ENCODE peak calls at places on chromosome 18, in ten cellular contexts. T, Y, R, Q, L, U, M, Z, C and V are unnamed samples.

GRCh38 chr18:65753520-65753919 is 2.7 kb downstream of the CDH7 start:
- DNase-seq in T (peak), Y (no peak), R (no peak), Q (peak), L (no peak), U (no peak), M (peak), Z (no peak), C (no peak), V (no peak)

GRCh38 chr18:77145364-77145901 is 12.8 kb upstream of the MBP start:
- DNase-seq in T (no peak), Y (no peak), R (peak), Q (no peak), L (no peak), U (no peak), M (no peak), Z (no peak), C (no peak), V (no peak)

GRCh38 chr18:7116001-7116831 is 1.4 kb downstream of the LAMA1 start:
- DNase-seq in T (peak), Y (no peak), R (peak), Q (peak), L (no peak), U (no peak), M (no peak), Z (no peak), C (no peak), V (no peak)

GRCh38 chr18:50753311-50753710 is 66.5 kb downstream of the MRO start:
- DNase-seq in T (no peak), Y (no peak), R (peak), Q (no peak), L (no peak), U (no peak), M (no peak), Z (no peak), C (no peak), V (no peak)

GRCh38 chr18:10767658-10768057 is 241.8 kb downstream of the NAPG start:
- DNase-seq in T (no peak), Y (no peak), R (no peak), Q (no peak), L (no peak), U (no peak), M (no peak), Z (no peak), C (no peak), V (no peak)

GRCh38 chr18:70365361-70365760 is 76.5 kb downstream of the SOCS6 start:
- DNase-seq in T (no peak), Y (no peak), R (no peak), Q (no peak), L (no peak), U (no peak), M (no peak), Z (no peak), C (no peak), V (no peak)

GRCh38 chr18:47932603-47933002 is 2.1 kb upstream of the SMAD2 start:
- DNase-seq in T (no peak), Y (no peak), R (no peak), Q (no peak), L (no peak), U (no peak), M (no peak), Z (no peak), C (no peak), V (no peak)

GRCh38 chr18:79754022-79754761 is 43.5 kb upstream of the KCNG2 start:
- DNase-seq in T (no peak), Y (no peak), R (no peak), Q (no peak), L (no peak), U (no peak), M (no peak), Z (no peak), C (no peak), V (no peak)

GRCh38 chr18:11308499-11308898 is 159.1 kb upstream of the PIEZO2 start:
- DNase-seq in T (peak), Y (no peak), R (no peak), Q (no peak), L (no peak), U (no peak), M (no peak), Z (no peak), C (no peak), V (no peak)

GRCh38 chr18:11587846-11588245 is 21.6 kb upstream of the SLC35G4 start:
- DNase-seq in T (no peak), Y (no peak), R (no peak), Q (no peak), L (no peak), U (no peak), M (peak), Z (no peak), C (no peak), V (no peak)

GRCh38 chr18:79502785-79503184 is 107.1 kb downstream of the NFATC1 start:
- DNase-seq in T (no peak), Y (no peak), R (peak), Q (no peak), L (no peak), U (no peak), M (no peak), Z (peak), C (no peak), V (no peak)

GRCh38 chr18:9971313-9971920 is 57.6 kb downstream of the VAPA start:
- DNase-seq in T (peak), Y (no peak), R (no peak), Q (peak), L (peak), U (no peak), M (peak), Z (peak), C (peak), V (peak)

GRCh38 chr18:14908541-14908940 is 160.6 kb downstream of the ANKRD30B start:
- DNase-seq in T (no peak), Y (no peak), R (no peak), Q (no peak), L (no peak), U (no peak), M (no peak), Z (no peak), C (no peak), V (no peak)

GRCh38 chr18:22704627-22704918 is 228.6 kb upstream of the RBBP8 start:
- DNase-seq in T (no peak), Y (no peak), R (no peak), Q (no peak), L (no peak), U (no peak), M (no peak), Z (no peak), C (no peak), V (no peak)

GRCh38 chr18:12074734-12075133 is 18.9 kb upstream of the ANKRD62 start:
- DNase-seq in T (peak), Y (no peak), R (no peak), Q (no peak), L (no peak), U (no peak), M (no peak), Z (no peak), C (no peak), V (no peak)

GRCh38 chr18:48931680-48932461 is 18.9 kb downstream of the SMAD7 start:
- DNase-seq in T (no peak), Y (no peak), R (no peak), Q (no peak), L (no peak), U (no peak), M (peak), Z (no peak), C (no peak), V (no peak)

GRCh38 chr18:11857177-11857887 is 6.1 kb downstream of the CHMP1B start:
- DNase-seq in T (peak), Y (peak), R (peak), Q (no peak), L (peak), U (peak), M (no peak), Z (peak), C (peak), V (no peak)

GRCh38 chr18:77210249-77210648 is 39.4 kb upstream of the GALR1 start:
- DNase-seq in T (no peak), Y (no peak), R (no peak), Q (no peak), L (no peak), U (no peak), M (no peak), Z (no peak), C (no peak), V (no peak)

DNA sequence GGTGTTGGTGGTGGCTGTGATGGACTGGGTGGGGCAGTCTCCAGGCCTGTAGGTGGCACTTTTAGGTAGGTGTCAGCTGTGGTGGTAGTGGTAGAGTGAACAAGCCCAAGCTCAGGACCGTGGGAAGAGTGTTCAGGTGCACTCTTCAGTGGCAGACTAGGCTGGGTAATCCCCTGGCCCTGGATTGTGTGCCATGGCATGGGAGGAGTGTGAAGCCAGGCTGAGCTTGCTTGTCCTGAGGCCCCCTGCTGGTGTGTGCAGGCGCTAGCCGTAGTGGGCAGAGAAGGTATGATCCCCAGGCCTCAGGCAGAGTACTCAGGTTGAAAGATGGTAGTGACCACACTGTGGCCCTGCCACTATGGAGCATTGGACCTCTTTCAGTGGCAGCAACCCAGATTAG is 850.3 kb downstream of the DSC3 start:
- DNase-seq in T (no peak), Y (no peak), R (no peak), Q (no peak), L (no peak), U (no peak), M (no peak), Z (no peak), C (no peak), V (no peak)
- TF ChIP-seq CTCF in T (no peak), Y (no peak), R (no peak), Q (no peak), L (no peak), U (no peak), M (no peak), Z (no peak), C (no peak), V (no peak)

GRCh38 chr18:63520053-63520452 is 22.1 kb upstream of the SERPINB12 start:
- DNase-seq in T (no peak), Y (no peak), R (no peak), Q (no peak), L (no peak), U (no peak), M (no peak), Z (no peak), C (no peak), V (no peak)

GRCh38 chr18:63518178-63519012 is 23.8 kb upstream of the SERPINB12 start:
- DNase-seq in T (peak), Y (no peak), R (no peak), Q (peak), L (peak), U (no peak), M (peak), Z (peak), C (peak), V (peak)

GRCh38 chr18:63528863-63529492 is 13.2 kb upstream of the SERPINB12 start:
- DNase-seq in T (no peak), Y (no peak), R (no peak), Q (no peak), L (no peak), U (no peak), M (no peak), Z (no peak), C (no peak), V (no peak)

GRCh38 chr18:63523660-63524059 is 18.5 kb upstream of the SERPINB12 start:
- DNase-seq in T (peak), Y (no peak), R (no peak), Q (no peak), L (no peak), U (no peak), M (no peak), Z (peak), C (no peak), V (no peak)
- TF ChIP-seq CTCF in T (peak), Y (no peak), R (no peak), Q (no peak), L (peak), U (no peak), M (no peak), Z (peak), C (no peak), V (no peak)

GRCh38 chr18:36424741-36425142 is 127.2 kb downstream of the FHOD3 start:
- DNase-seq in T (no peak), Y (no peak), R (no peak), Q (no peak), L (peak), U (no peak), M (no peak), Z (no peak), C (no peak), V (no peak)
- TF ChIP-seq CTCF in T (no peak), Y (no peak), R (no peak), Q (peak), L (no peak), U (no peak), M (no peak), Z (no peak), C (no peak), V (no peak)

GRCh38 chr18:62447652-62448051 is 75.2 kb upstream of the ZCCHC2 start:
- DNase-seq in T (no peak), Y (no peak), R (peak), Q (no peak), L (no peak), U (no peak), M (no peak), Z (no peak), C (no peak), V (no peak)
- TF ChIP-seq CTCF in T (no peak), Y (no peak), R (no peak), Q (no peak), L (no peak), U (no peak), M (no peak), Z (no peak), C (no peak), V (no peak)

GRCh38 chr18:57909620-57910019 is 106.5 kb upstream of the ATP8B1 start:
- DNase-seq in T (peak), Y (no peak), R (no peak), Q (no peak), L (no peak), U (no peak), M (no peak), Z (no peak), C (peak), V (no peak)

GRCh38 chr18:57910817-57911216 is 107.7 kb upstream of the ATP8B1 start:
- DNase-seq in T (no peak), Y (no peak), R (no peak), Q (peak), L (no peak), U (no peak), M (no peak), Z (no peak), C (no peak), V (no peak)

GRCh38 chr18:57908092-57908491 is 105.0 kb upstream of the ATP8B1 start:
- DNase-seq in T (no peak), Y (no peak), R (no peak), Q (no peak), L (no peak), U (no peak), M (no peak), Z (no peak), C (no peak), V (no peak)

GRCh38 chr18:57910134-57910533 is 107.0 kb upstream of the ATP8B1 start:
- DNase-seq in T (no peak), Y (no peak), R (no peak), Q (no peak), L (no peak), U (no peak), M (no peak), Z (no peak), C (no peak), V (no peak)

GRCh38 chr18:57906852-57907251 is 103.7 kb upstream of the ATP8B1 start:
- DNase-seq in T (no peak), Y (no peak), R (no peak), Q (no peak), L (no peak), U (no peak), M (no peak), Z (no peak), C (no peak), V (no peak)
- TF ChIP-seq CTCF in T (peak), Y (no peak), R (peak), Q (no peak), L (no peak), U (peak), M (peak), Z (no peak), C (peak), V (no peak)

GRCh38 chr18:74945774-74946545 is 263.0 kb downstream of the PTGR3 start:
- DNase-seq in T (peak), Y (no peak), R (no peak), Q (no peak), L (no peak), U (no peak), M (no peak), Z (peak), C (no peak), V (no peak)

GRCh38 chr18:74944676-74945075 is 264.3 kb downstream of the PTGR3 start:
- DNase-seq in T (no peak), Y (no peak), R (no peak), Q (no peak), L (no peak), U (no peak), M (no peak), Z (no peak), C (no peak), V (no peak)

GRCh38 chr18:74942319-74942910 is 266.5 kb downstream of the PTGR3 start:
- DNase-seq in T (peak), Y (no peak), R (no peak), Q (no peak), L (no peak), U (peak), M (no peak), Z (no peak), C (no peak), V (no peak)

GRCh38 chr18:74936343-74936742 is 272.6 kb downstream of the PTGR3 start:
- DNase-seq in T (no peak), Y (no peak), R (no peak), Q (no peak), L (no peak), U (no peak), M (no peak), Z (no peak), C (no peak), V (no peak)

GRCh38 chr18:74940856-74941255 is 268.1 kb downstream of the PTGR3 start:
- DNase-seq in T (no peak), Y (no peak), R (no peak), Q (no peak), L (no peak), U (no peak), M (no peak), Z (no peak), C (no peak), V (no peak)
- TF ChIP-seq CTCF in T (no peak), Y (no peak), R (no peak), Q (no peak), L (no peak), U (no peak), M (no peak), Z (no peak), C (no peak), V (no peak)

GRCh38 chr18:25445430-25445829 is 93.5 kb upstream of the ZNF521 start:
- DNase-seq in T (no peak), Y (no peak), R (no peak), Q (no peak), L (no peak), U (no peak), M (no peak), Z (no peak), C (no peak), V (no peak)

GRCh38 chr18:25451077-25451658 is 99.2 kb upstream of the ZNF521 start:
- DNase-seq in T (no peak), Y (no peak), R (no peak), Q (no peak), L (no peak), U (no peak), M (no peak), Z (no peak), C (no peak), V (no peak)

GRCh38 chr18:25449046-25449445 is 97.1 kb upstream of the ZNF521 start:
- DNase-seq in T (no peak), Y (no peak), R (no peak), Q (no peak), L (no peak), U (no peak), M (no peak), Z (no peak), C (no peak), V (no peak)

DNA sequence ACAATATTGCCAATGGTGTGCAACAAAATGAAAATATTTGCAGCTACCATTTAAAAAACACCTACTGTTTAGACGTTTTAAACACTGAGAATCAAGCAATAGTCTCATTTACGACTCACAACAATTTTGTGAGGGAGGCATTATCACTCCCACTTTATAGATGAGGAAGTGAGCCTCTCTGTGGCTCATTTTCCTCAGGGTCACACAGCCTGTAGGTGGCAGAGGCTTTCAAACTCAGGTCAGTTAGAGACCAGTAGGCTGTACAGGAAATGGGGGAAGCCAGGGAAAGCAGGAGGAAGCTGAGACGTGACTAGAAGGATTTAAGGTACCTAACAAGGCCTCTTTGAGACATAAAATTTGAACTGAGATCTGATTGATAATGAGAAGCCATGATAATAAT is 95.0 kb upstream of the ZNF521 start:
- DNase-seq in T (no peak), Y (no peak), R (no peak), Q (no peak), L (no peak), U (no peak), M (no peak), Z (no peak), C (no peak), V (no peak)
- TF ChIP-seq CTCF in T (no peak), Y (no peak), R (no peak), Q (no peak), L (no peak), U (no peak), M (no peak), Z (no peak), C (no peak), V (no peak)

GRCh38 chr18:3852321-3852720 is 402.3 kb downstream of the TGIF1 start:
- DNase-seq in T (no peak), Y (no peak), R (no peak), Q (no peak), L (no peak), U (no peak), M (no peak), Z (no peak), C (no peak), V (no peak)
- TF ChIP-seq CTCF in T (no peak), Y (no peak), R (no peak), Q (no peak), L (peak), U (no peak), M (no peak), Z (no peak), C (no peak), V (no peak)

GRCh38 chr18:13302611-13303267 is 84.2 kb downstream of the LDLRAD4 start:
- DNase-seq in T (peak), Y (no peak), R (no peak), Q (no peak), L (no peak), U (no peak), M (no peak), Z (no peak), C (no peak), V (no peak)
- TF ChIP-seq CTCF in T (no peak), Y (no peak), R (no peak), Q (no peak), L (no peak), U (no peak), M (no peak), Z (peak), C (no peak), V (no peak)

GRCh38 chr18:24398515-24398914 is 891 bp upstream of the OSBPL1A start:
- DNase-seq in T (peak), Y (no peak), R (no peak), Q (no peak), L (peak), U (peak), M (no peak), Z (peak), C (no peak), V (no peak)

GRCh38 chr18:24400587-24400986 is 3.0 kb upstream of the OSBPL1A start:
- DNase-seq in T (peak), Y (no peak), R (no peak), Q (no peak), L (no peak), U (no peak), M (no peak), Z (no peak), C (no peak), V (no peak)

GRCh38 chr18:24404591-24404990 is 7.0 kb upstream of the OSBPL1A start:
- DNase-seq in T (no peak), Y (no peak), R (no peak), Q (no peak), L (no peak), U (no peak), M (no peak), Z (no peak), C (no peak), V (no peak)

GRCh38 chr18:24403076-24403475 is 5.5 kb upstream of the OSBPL1A start:
- DNase-seq in T (no peak), Y (no peak), R (no peak), Q (no peak), L (no peak), U (no peak), M (no peak), Z (no peak), C (no peak), V (no peak)

DNA sequence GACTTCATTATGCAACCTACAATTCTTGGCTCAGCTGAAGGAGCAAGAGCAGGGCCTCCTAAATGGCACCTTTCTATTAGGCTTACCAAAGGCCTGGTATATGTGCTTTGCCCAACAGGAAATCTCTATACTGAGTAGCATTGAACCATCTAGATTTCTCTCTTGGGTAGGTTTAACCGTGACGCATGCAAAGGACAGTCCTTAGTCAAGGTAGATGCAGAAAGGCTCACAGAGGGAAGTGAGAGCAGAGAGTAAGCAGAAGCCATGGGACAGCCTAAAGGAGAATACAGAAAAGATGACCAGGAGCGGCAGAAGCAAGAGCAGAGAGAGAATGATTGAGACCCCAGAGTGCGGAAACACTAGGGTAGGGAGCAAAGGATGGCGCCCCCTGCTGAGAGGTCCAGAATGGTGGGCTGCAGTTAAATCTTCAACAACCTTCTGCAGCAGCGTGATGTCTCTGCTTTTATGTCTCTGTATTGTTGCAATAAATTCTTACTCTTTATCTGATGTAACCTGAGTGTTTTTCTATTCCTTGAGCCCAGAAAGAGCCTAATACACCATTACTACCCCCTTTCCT is 4.7 kb upstream of the OSBPL1A start:
- DNase-seq in T (no peak), Y (no peak), R (no peak), Q (peak), L (no peak), U (no peak), M (no peak), Z (no peak), C (no peak), V (no peak)
- TF ChIP-seq CTCF in T (no peak), Y (peak), R (no peak), Q (peak), L (no peak), U (peak), M (peak), Z (no peak), C (no peak), V (no peak)